ENCODE peak calls at places on chromosomes 2 and 18, in eight cellular contexts. One of them, this sample, is unnamed.

GRCh38 chr2:179393481-179393880 is 128.8 kb upstream of the SESTD1 start:
- DNase-seq in M059J: peak
- DNase-seq in renal cortical epithelial cell: no peak
- DNase-seq in activated CD8-positive, alpha-beta memory T cell treated with anti-CD3 and anti-CD28 coated beads for 4 hours: no peak
- DNase-seq in hepatocyte: no peak
- DNase-seq in left ventricle myocardium inferior: no peak
- DNase-seq in stomach: no peak
- DNase-seq in NCI-H1105 treated with DMSO at 0.1 percent for 48 hours: no peak
- DNase-seq in this sample: no peak

GRCh38 chr2:127124426-127124825 is 17.5 kb upstream of the BIN1 start:
- DNase-seq in M059J: no peak
- DNase-seq in renal cortical epithelial cell: peak
- DNase-seq in activated CD8-positive, alpha-beta memory T cell treated with anti-CD3 and anti-CD28 coated beads for 4 hours: no peak
- DNase-seq in hepatocyte: no peak
- DNase-seq in left ventricle myocardium inferior: no peak
- DNase-seq in stomach: no peak
- DNase-seq in NCI-H1105 treated with DMSO at 0.1 percent for 48 hours: no peak
- DNase-seq in this sample: no peak

GRCh38 chr2:240573516-240574385 is 5.5 kb downstream of the RNPEPL1 start:
- DNase-seq in M059J: no peak
- DNase-seq in renal cortical epithelial cell: no peak
- DNase-seq in activated CD8-positive, alpha-beta memory T cell treated with anti-CD3 and anti-CD28 coated beads for 4 hours: no peak
- DNase-seq in hepatocyte: no peak
- DNase-seq in left ventricle myocardium inferior: peak
- DNase-seq in stomach: no peak
- DNase-seq in NCI-H1105 treated with DMSO at 0.1 percent for 48 hours: no peak
- DNase-seq in this sample: no peak

GRCh38 chr2:121521359-121521758 is 9.3 kb upstream of the RNU4ATAC start:
- DNase-seq in M059J: no peak
- DNase-seq in renal cortical epithelial cell: no peak
- DNase-seq in activated CD8-positive, alpha-beta memory T cell treated with anti-CD3 and anti-CD28 coated beads for 4 hours: no peak
- DNase-seq in hepatocyte: no peak
- DNase-seq in left ventricle myocardium inferior: no peak
- DNase-seq in stomach: no peak
- DNase-seq in NCI-H1105 treated with DMSO at 0.1 percent for 48 hours: no peak
- DNase-seq in this sample: no peak

GRCh38 chr2:181306785-181307184 is 150.4 kb upstream of the ITGA4 start:
- DNase-seq in M059J: no peak
- DNase-seq in renal cortical epithelial cell: no peak
- DNase-seq in activated CD8-positive, alpha-beta memory T cell treated with anti-CD3 and anti-CD28 coated beads for 4 hours: no peak
- DNase-seq in hepatocyte: no peak
- DNase-seq in left ventricle myocardium inferior: no peak
- DNase-seq in stomach: no peak
- DNase-seq in NCI-H1105 treated with DMSO at 0.1 percent for 48 hours: no peak
- DNase-seq in this sample: no peak

GRCh38 chr2:24360963-24361330 is 611 bp upstream of the ITSN2 start:
- DNase-seq in M059J: no peak
- DNase-seq in renal cortical epithelial cell: no peak
- DNase-seq in activated CD8-positive, alpha-beta memory T cell treated with anti-CD3 and anti-CD28 coated beads for 4 hours: no peak
- DNase-seq in hepatocyte: no peak
- DNase-seq in left ventricle myocardium inferior: no peak
- DNase-seq in stomach: no peak
- DNase-seq in NCI-H1105 treated with DMSO at 0.1 percent for 48 hours: no peak
- DNase-seq in this sample: no peak

GRCh38 chr2:240663791-240664190 is 18.9 kb downstream of the AQP12B start:
- DNase-seq in M059J: no peak
- DNase-seq in renal cortical epithelial cell: no peak
- DNase-seq in activated CD8-positive, alpha-beta memory T cell treated with anti-CD3 and anti-CD28 coated beads for 4 hours: no peak
- DNase-seq in hepatocyte: no peak
- DNase-seq in left ventricle myocardium inferior: no peak
- DNase-seq in stomach: no peak
- DNase-seq in NCI-H1105 treated with DMSO at 0.1 percent for 48 hours: no peak
- DNase-seq in this sample: no peak

GRCh38 chr18:28961669-28962228 is 784.8 kb upstream of the CDH2 start:
- DNase-seq in M059J: peak
- DNase-seq in renal cortical epithelial cell: peak
- DNase-seq in activated CD8-positive, alpha-beta memory T cell treated with anti-CD3 and anti-CD28 coated beads for 4 hours: no peak
- DNase-seq in hepatocyte: peak
- DNase-seq in left ventricle myocardium inferior: no peak
- DNase-seq in stomach: no peak
- DNase-seq in NCI-H1105 treated with DMSO at 0.1 percent for 48 hours: peak
- DNase-seq in this sample: peak

GRCh38 chr2:5877360-5877759 is 185.2 kb downstream of the SOX11 start:
- DNase-seq in M059J: no peak
- DNase-seq in renal cortical epithelial cell: no peak
- DNase-seq in activated CD8-positive, alpha-beta memory T cell treated with anti-CD3 and anti-CD28 coated beads for 4 hours: no peak
- DNase-seq in hepatocyte: no peak
- DNase-seq in left ventricle myocardium inferior: no peak
- DNase-seq in stomach: no peak
- DNase-seq in NCI-H1105 treated with DMSO at 0.1 percent for 48 hours: no peak
- DNase-seq in this sample: no peak

GRCh38 chr2:177078416-177078815 is 134.2 kb upstream of the HNRNPA3 start:
- DNase-seq in M059J: peak
- DNase-seq in renal cortical epithelial cell: peak
- DNase-seq in activated CD8-positive, alpha-beta memory T cell treated with anti-CD3 and anti-CD28 coated beads for 4 hours: no peak
- DNase-seq in hepatocyte: peak
- DNase-seq in left ventricle myocardium inferior: peak
- DNase-seq in stomach: peak
- DNase-seq in NCI-H1105 treated with DMSO at 0.1 percent for 48 hours: no peak
- DNase-seq in this sample: no peak

GRCh38 chr2:227325824-227326195 is 759 bp downstream of the MFF start:
- DNase-seq in M059J: peak
- DNase-seq in renal cortical epithelial cell: peak
- DNase-seq in activated CD8-positive, alpha-beta memory T cell treated with anti-CD3 and anti-CD28 coated beads for 4 hours: no peak
- DNase-seq in hepatocyte: peak
- DNase-seq in left ventricle myocardium inferior: peak
- DNase-seq in stomach: peak
- DNase-seq in NCI-H1105 treated with DMSO at 0.1 percent for 48 hours: no peak
- DNase-seq in this sample: peak

GRCh38 chr2:68372435-68372834 is 7.4 kb downstream of the PLEK start:
- DNase-seq in M059J: no peak
- DNase-seq in renal cortical epithelial cell: no peak
- DNase-seq in activated CD8-positive, alpha-beta memory T cell treated with anti-CD3 and anti-CD28 coated beads for 4 hours: no peak
- DNase-seq in hepatocyte: no peak
- DNase-seq in left ventricle myocardium inferior: no peak
- DNase-seq in stomach: no peak
- DNase-seq in NCI-H1105 treated with DMSO at 0.1 percent for 48 hours: no peak
- DNase-seq in this sample: no peak

GRCh38 chr2:175690113-175690716 is 311.9 kb downstream of the LNPK start:
- DNase-seq in M059J: peak
- DNase-seq in renal cortical epithelial cell: peak
- DNase-seq in activated CD8-positive, alpha-beta memory T cell treated with anti-CD3 and anti-CD28 coated beads for 4 hours: no peak
- DNase-seq in hepatocyte: peak
- DNase-seq in left ventricle myocardium inferior: no peak
- DNase-seq in stomach: no peak
- DNase-seq in NCI-H1105 treated with DMSO at 0.1 percent for 48 hours: peak
- DNase-seq in this sample: peak

GRCh38 chr2:2582998-2583545 is 252.0 kb upstream of the MYT1L start:
- DNase-seq in M059J: no peak
- DNase-seq in renal cortical epithelial cell: no peak
- DNase-seq in activated CD8-positive, alpha-beta memory T cell treated with anti-CD3 and anti-CD28 coated beads for 4 hours: no peak
- DNase-seq in hepatocyte: no peak
- DNase-seq in left ventricle myocardium inferior: no peak
- DNase-seq in stomach: peak
- DNase-seq in NCI-H1105 treated with DMSO at 0.1 percent for 48 hours: no peak
- DNase-seq in this sample: no peak

GRCh38 chr2:11827547-11827946 is 81.1 kb downstream of the LPIN1 start:
- DNase-seq in M059J: no peak
- DNase-seq in renal cortical epithelial cell: no peak
- DNase-seq in activated CD8-positive, alpha-beta memory T cell treated with anti-CD3 and anti-CD28 coated beads for 4 hours: no peak
- DNase-seq in hepatocyte: no peak
- DNase-seq in left ventricle myocardium inferior: no peak
- DNase-seq in stomach: no peak
- DNase-seq in NCI-H1105 treated with DMSO at 0.1 percent for 48 hours: no peak
- DNase-seq in this sample: no peak

GRCh38 chr2:134550566-134551164 is 168.1 kb downstream of the TMEM163 start:
- DNase-seq in M059J: no peak
- DNase-seq in renal cortical epithelial cell: no peak
- DNase-seq in activated CD8-positive, alpha-beta memory T cell treated with anti-CD3 and anti-CD28 coated beads for 4 hours: no peak
- DNase-seq in hepatocyte: no peak
- DNase-seq in left ventricle myocardium inferior: no peak
- DNase-seq in stomach: no peak
- DNase-seq in NCI-H1105 treated with DMSO at 0.1 percent for 48 hours: no peak
- DNase-seq in this sample: no peak

GRCh38 chr18:31591113-31591512 is 564 bp upstream of the TTR start:
- DNase-seq in M059J: no peak
- DNase-seq in renal cortical epithelial cell: no peak
- DNase-seq in activated CD8-positive, alpha-beta memory T cell treated with anti-CD3 and anti-CD28 coated beads for 4 hours: no peak
- DNase-seq in hepatocyte: no peak
- DNase-seq in left ventricle myocardium inferior: no peak
- DNase-seq in stomach: no peak
- DNase-seq in NCI-H1105 treated with DMSO at 0.1 percent for 48 hours: no peak
- DNase-seq in this sample: no peak

GRCh38 chr2:236158969-236159777 is 9.0 kb downstream of the GBX2 start:
- DNase-seq in M059J: no peak
- DNase-seq in renal cortical epithelial cell: no peak
- DNase-seq in activated CD8-positive, alpha-beta memory T cell treated with anti-CD3 and anti-CD28 coated beads for 4 hours: no peak
- DNase-seq in hepatocyte: no peak
- DNase-seq in left ventricle myocardium inferior: no peak
- DNase-seq in stomach: no peak
- DNase-seq in NCI-H1105 treated with DMSO at 0.1 percent for 48 hours: no peak
- DNase-seq in this sample: no peak

GRCh38 chr2:144431384-144431783 is 88.5 kb downstream of the ZEB2 start:
- DNase-seq in M059J: no peak
- DNase-seq in renal cortical epithelial cell: no peak
- DNase-seq in activated CD8-positive, alpha-beta memory T cell treated with anti-CD3 and anti-CD28 coated beads for 4 hours: no peak
- DNase-seq in hepatocyte: no peak
- DNase-seq in left ventricle myocardium inferior: no peak
- DNase-seq in stomach: no peak
- DNase-seq in NCI-H1105 treated with DMSO at 0.1 percent for 48 hours: peak
- DNase-seq in this sample: peak

GRCh38 chr2:120939595-120940318 is 204.1 kb downstream of the GLI2 start:
- DNase-seq in M059J: peak
- DNase-seq in renal cortical epithelial cell: peak
- DNase-seq in activated CD8-positive, alpha-beta memory T cell treated with anti-CD3 and anti-CD28 coated beads for 4 hours: no peak
- DNase-seq in hepatocyte: peak
- DNase-seq in left ventricle myocardium inferior: no peak
- DNase-seq in stomach: no peak
- DNase-seq in NCI-H1105 treated with DMSO at 0.1 percent for 48 hours: no peak
- DNase-seq in this sample: no peak

GRCh38 chr18:11487390-11487789 is 122.0 kb upstream of the SLC35G4 start:
- DNase-seq in M059J: no peak
- DNase-seq in renal cortical epithelial cell: no peak
- DNase-seq in activated CD8-positive, alpha-beta memory T cell treated with anti-CD3 and anti-CD28 coated beads for 4 hours: no peak
- DNase-seq in hepatocyte: no peak
- DNase-seq in left ventricle myocardium inferior: no peak
- DNase-seq in stomach: no peak
- DNase-seq in NCI-H1105 treated with DMSO at 0.1 percent for 48 hours: no peak
- DNase-seq in this sample: no peak

GRCh38 chr2:180191352-180192124 is 184.4 kb upstream of the CWC22 start:
- DNase-seq in M059J: peak
- DNase-seq in renal cortical epithelial cell: no peak
- DNase-seq in activated CD8-positive, alpha-beta memory T cell treated with anti-CD3 and anti-CD28 coated beads for 4 hours: no peak
- DNase-seq in hepatocyte: no peak
- DNase-seq in left ventricle myocardium inferior: no peak
- DNase-seq in stomach: peak
- DNase-seq in NCI-H1105 treated with DMSO at 0.1 percent for 48 hours: no peak
- DNase-seq in this sample: no peak

GRCh38 chr2:220510668-220511067 is 883.2 kb downstream of the SLC4A3 start:
- DNase-seq in M059J: no peak
- DNase-seq in renal cortical epithelial cell: no peak
- DNase-seq in activated CD8-positive, alpha-beta memory T cell treated with anti-CD3 and anti-CD28 coated beads for 4 hours: no peak
- DNase-seq in hepatocyte: no peak
- DNase-seq in left ventricle myocardium inferior: no peak
- DNase-seq in stomach: no peak
- DNase-seq in NCI-H1105 treated with DMSO at 0.1 percent for 48 hours: no peak
- DNase-seq in this sample: no peak

GRCh38 chr2:201460532-201460931 is 9.0 kb downstream of the STRADB start:
- DNase-seq in M059J: no peak
- DNase-seq in renal cortical epithelial cell: no peak
- DNase-seq in activated CD8-positive, alpha-beta memory T cell treated with anti-CD3 and anti-CD28 coated beads for 4 hours: no peak
- DNase-seq in hepatocyte: no peak
- DNase-seq in left ventricle myocardium inferior: no peak
- DNase-seq in stomach: no peak
- DNase-seq in NCI-H1105 treated with DMSO at 0.1 percent for 48 hours: no peak
- DNase-seq in this sample: no peak

GRCh38 chr18:35755369-35755768 is 173.8 kb downstream of the GALNT1 start:
- DNase-seq in M059J: no peak
- DNase-seq in renal cortical epithelial cell: no peak
- DNase-seq in activated CD8-positive, alpha-beta memory T cell treated with anti-CD3 and anti-CD28 coated beads for 4 hours: no peak
- DNase-seq in hepatocyte: no peak
- DNase-seq in left ventricle myocardium inferior: no peak
- DNase-seq in stomach: no peak
- DNase-seq in NCI-H1105 treated with DMSO at 0.1 percent for 48 hours: no peak
- DNase-seq in this sample: no peak

GRCh38 chr2:43379494-43379893 is 153.1 kb upstream of the ZFP36L2 start:
- DNase-seq in M059J: no peak
- DNase-seq in renal cortical epithelial cell: no peak
- DNase-seq in activated CD8-positive, alpha-beta memory T cell treated with anti-CD3 and anti-CD28 coated beads for 4 hours: no peak
- DNase-seq in hepatocyte: no peak
- DNase-seq in left ventricle myocardium inferior: no peak
- DNase-seq in stomach: no peak
- DNase-seq in NCI-H1105 treated with DMSO at 0.1 percent for 48 hours: no peak
- DNase-seq in this sample: no peak

GRCh38 chr18:35511428-35511827 is 13.7 kb upstream of the INO80C start:
- DNase-seq in M059J: no peak
- DNase-seq in renal cortical epithelial cell: no peak
- DNase-seq in activated CD8-positive, alpha-beta memory T cell treated with anti-CD3 and anti-CD28 coated beads for 4 hours: no peak
- DNase-seq in hepatocyte: no peak
- DNase-seq in left ventricle myocardium inferior: no peak
- DNase-seq in stomach: no peak
- DNase-seq in NCI-H1105 treated with DMSO at 0.1 percent for 48 hours: no peak
- DNase-seq in this sample: no peak

GRCh38 chr18:35284846-35285245 is 5.2 kb downstream of the ZSCAN30 start:
- DNase-seq in M059J: no peak
- DNase-seq in renal cortical epithelial cell: no peak
- DNase-seq in activated CD8-positive, alpha-beta memory T cell treated with anti-CD3 and anti-CD28 coated beads for 4 hours: no peak
- DNase-seq in hepatocyte: no peak
- DNase-seq in left ventricle myocardium inferior: no peak
- DNase-seq in stomach: no peak
- DNase-seq in NCI-H1105 treated with DMSO at 0.1 percent for 48 hours: no peak
- DNase-seq in this sample: no peak

GRCh38 chr2:150944315-150944714 is 317.3 kb downstream of the RBM43 start:
- DNase-seq in M059J: no peak
- DNase-seq in renal cortical epithelial cell: no peak
- DNase-seq in activated CD8-positive, alpha-beta memory T cell treated with anti-CD3 and anti-CD28 coated beads for 4 hours: no peak
- DNase-seq in hepatocyte: no peak
- DNase-seq in left ventricle myocardium inferior: no peak
- DNase-seq in stomach: no peak
- DNase-seq in NCI-H1105 treated with DMSO at 0.1 percent for 48 hours: no peak
- DNase-seq in this sample: no peak

GRCh38 chr2:238467772-238468171 is 41.0 kb downstream of the ASB1 start:
- DNase-seq in M059J: no peak
- DNase-seq in renal cortical epithelial cell: no peak
- DNase-seq in activated CD8-positive, alpha-beta memory T cell treated with anti-CD3 and anti-CD28 coated beads for 4 hours: no peak
- DNase-seq in hepatocyte: no peak
- DNase-seq in left ventricle myocardium inferior: no peak
- DNase-seq in stomach: no peak
- DNase-seq in NCI-H1105 treated with DMSO at 0.1 percent for 48 hours: no peak
- DNase-seq in this sample: no peak

GRCh38 chr18:21826196-21826595 is 85.6 kb downstream of the MIB1 start:
- DNase-seq in M059J: peak
- DNase-seq in renal cortical epithelial cell: peak
- DNase-seq in activated CD8-positive, alpha-beta memory T cell treated with anti-CD3 and anti-CD28 coated beads for 4 hours: no peak
- DNase-seq in hepatocyte: no peak
- DNase-seq in left ventricle myocardium inferior: no peak
- DNase-seq in stomach: no peak
- DNase-seq in NCI-H1105 treated with DMSO at 0.1 percent for 48 hours: no peak
- DNase-seq in this sample: no peak

GRCh38 chr2:58527656-58528055 is 286.5 kb upstream of the FANCL start:
- DNase-seq in M059J: no peak
- DNase-seq in renal cortical epithelial cell: no peak
- DNase-seq in activated CD8-positive, alpha-beta memory T cell treated with anti-CD3 and anti-CD28 coated beads for 4 hours: no peak
- DNase-seq in hepatocyte: no peak
- DNase-seq in left ventricle myocardium inferior: no peak
- DNase-seq in stomach: no peak
- DNase-seq in NCI-H1105 treated with DMSO at 0.1 percent for 48 hours: no peak
- DNase-seq in this sample: no peak

GRCh38 chr2:9951522-9952285 is at the start of gene GRHL1:
- DNase-seq in M059J: peak
- DNase-seq in renal cortical epithelial cell: peak
- DNase-seq in activated CD8-positive, alpha-beta memory T cell treated with anti-CD3 and anti-CD28 coated beads for 4 hours: peak
- DNase-seq in hepatocyte: peak
- DNase-seq in left ventricle myocardium inferior: peak
- DNase-seq in stomach: peak
- DNase-seq in NCI-H1105 treated with DMSO at 0.1 percent for 48 hours: peak
- DNase-seq in this sample: peak